ENCODE peak calls at places on chromosomes 5 and 9, in nine cellular contexts. One of them, this sample, is unnamed.

GRCh38 chr9:79809931-79810330 is 238.2 kb downstream of the TLE4 start:
- DNase-seq in A549: no peak
- DNase-seq in activated CD8-positive, alpha-beta T cell treated with anti-CD3 and anti-CD28 coated beads, Interleukin-2, amount 10 ng/mL, durations not matched to agents 7 days and 5 days: no peak
- DNase-seq in NCI-H1417: no peak
- DNase-seq in caudate nucleus: no peak
- DNase-seq in Calu3: no peak
- DNase-seq in activated T-helper 1 cell treated with anti-CD3 and anti-CD28 coated beads, Interleukin-12 subunit alpha, Interleukin-12 subunit beta, Interleukin-2, Interleukin-4 antibody, amounts not matched to agents 30 ng/mL and 10 ng/mL and 1 ng/mL, durations not matched to agents 14 hours and 24 hours and 36 hours: no peak
- DNase-seq in GM12878: no peak
- DNase-seq in mucosa of descending colon: no peak
- DNase-seq in this sample: no peak

GRCh38 chr9:135611142-135611874 is 28.0 kb downstream of the GLT6D1 start:
- DNase-seq in NCI-H1417: no peak
- DNase-seq in activated T-helper 1 cell treated with anti-CD3 and anti-CD28 coated beads, Interleukin-12 subunit alpha, Interleukin-12 subunit beta, Interleukin-2, Interleukin-4 antibody, amounts not matched to agents 30 ng/mL and 10 ng/mL and 1 ng/mL, durations not matched to agents 14 hours and 24 hours and 36 hours: no peak
- DNase-seq in caudate nucleus: no peak
- DNase-seq in A549: no peak
- DNase-seq in GM12878: no peak
- DNase-seq in Calu3: no peak
- DNase-seq in activated CD8-positive, alpha-beta T cell treated with anti-CD3 and anti-CD28 coated beads, Interleukin-2, amount 10 ng/mL, durations not matched to agents 7 days and 5 days: peak
- DNase-seq in mucosa of descending colon: no peak
- DNase-seq in this sample: no peak

GRCh38 chr5:10468256-10468655 is 26.6 kb downstream of the ROPN1L start:
- DNase-seq in activated CD8-positive, alpha-beta T cell treated with anti-CD3 and anti-CD28 coated beads, Interleukin-2, amount 10 ng/mL, durations not matched to agents 7 days and 5 days: no peak
- DNase-seq in NCI-H1417: no peak
- DNase-seq in mucosa of descending colon: no peak
- DNase-seq in GM12878: no peak
- DNase-seq in caudate nucleus: no peak
- DNase-seq in A549: no peak
- DNase-seq in activated T-helper 1 cell treated with anti-CD3 and anti-CD28 coated beads, Interleukin-12 subunit alpha, Interleukin-12 subunit beta, Interleukin-2, Interleukin-4 antibody, amounts not matched to agents 30 ng/mL and 10 ng/mL and 1 ng/mL, durations not matched to agents 14 hours and 24 hours and 36 hours: no peak
- DNase-seq in Calu3: no peak
- DNase-seq in this sample: no peak

GRCh38 chr5:31048975-31049290 is 144.6 kb upstream of the CDH6 start:
- DNase-seq in Calu3: no peak
- DNase-seq in caudate nucleus: no peak
- DNase-seq in mucosa of descending colon: no peak
- DNase-seq in activated CD8-positive, alpha-beta T cell treated with anti-CD3 and anti-CD28 coated beads, Interleukin-2, amount 10 ng/mL, durations not matched to agents 7 days and 5 days: no peak
- DNase-seq in A549: no peak
- DNase-seq in activated T-helper 1 cell treated with anti-CD3 and anti-CD28 coated beads, Interleukin-12 subunit alpha, Interleukin-12 subunit beta, Interleukin-2, Interleukin-4 antibody, amounts not matched to agents 30 ng/mL and 10 ng/mL and 1 ng/mL, durations not matched to agents 14 hours and 24 hours and 36 hours: no peak
- DNase-seq in NCI-H1417: no peak
- DNase-seq in GM12878: no peak
- DNase-seq in this sample: no peak

GRCh38 chr5:168869615-168870227 is 290.6 kb upstream of the PANK3 start:
- DNase-seq in activated CD8-positive, alpha-beta T cell treated with anti-CD3 and anti-CD28 coated beads, Interleukin-2, amount 10 ng/mL, durations not matched to agents 7 days and 5 days: no peak
- DNase-seq in activated T-helper 1 cell treated with anti-CD3 and anti-CD28 coated beads, Interleukin-12 subunit alpha, Interleukin-12 subunit beta, Interleukin-2, Interleukin-4 antibody, amounts not matched to agents 30 ng/mL and 10 ng/mL and 1 ng/mL, durations not matched to agents 14 hours and 24 hours and 36 hours: no peak
- DNase-seq in mucosa of descending colon: no peak
- DNase-seq in GM12878: no peak
- DNase-seq in Calu3: no peak
- DNase-seq in caudate nucleus: no peak
- DNase-seq in A549: no peak
- DNase-seq in NCI-H1417: no peak
- DNase-seq in this sample: no peak

GRCh38 chr5:164352695-164353094 is 847.3 kb downstream of the MAT2B start:
- DNase-seq in GM12878: no peak
- DNase-seq in mucosa of descending colon: no peak
- DNase-seq in activated CD8-positive, alpha-beta T cell treated with anti-CD3 and anti-CD28 coated beads, Interleukin-2, amount 10 ng/mL, durations not matched to agents 7 days and 5 days: no peak
- DNase-seq in activated T-helper 1 cell treated with anti-CD3 and anti-CD28 coated beads, Interleukin-12 subunit alpha, Interleukin-12 subunit beta, Interleukin-2, Interleukin-4 antibody, amounts not matched to agents 30 ng/mL and 10 ng/mL and 1 ng/mL, durations not matched to agents 14 hours and 24 hours and 36 hours: no peak
- DNase-seq in A549: no peak
- DNase-seq in NCI-H1417: no peak
- DNase-seq in caudate nucleus: no peak
- DNase-seq in Calu3: no peak
- DNase-seq in this sample: no peak

GRCh38 chr5:74192606-74193299 is 447.8 kb downstream of the ENC1 start:
- DNase-seq in NCI-H1417: no peak
- DNase-seq in activated CD8-positive, alpha-beta T cell treated with anti-CD3 and anti-CD28 coated beads, Interleukin-2, amount 10 ng/mL, durations not matched to agents 7 days and 5 days: no peak
- DNase-seq in Calu3: no peak
- DNase-seq in GM12878: no peak
- DNase-seq in A549: no peak
- DNase-seq in caudate nucleus: no peak
- DNase-seq in activated T-helper 1 cell treated with anti-CD3 and anti-CD28 coated beads, Interleukin-12 subunit alpha, Interleukin-12 subunit beta, Interleukin-2, Interleukin-4 antibody, amounts not matched to agents 30 ng/mL and 10 ng/mL and 1 ng/mL, durations not matched to agents 14 hours and 24 hours and 36 hours: no peak
- DNase-seq in mucosa of descending colon: no peak
- DNase-seq in this sample: no peak

GRCh38 chr9:115891929-115892328 is 261.7 kb upstream of the PAPPA start:
- DNase-seq in Calu3: no peak
- DNase-seq in GM12878: no peak
- DNase-seq in activated CD8-positive, alpha-beta T cell treated with anti-CD3 and anti-CD28 coated beads, Interleukin-2, amount 10 ng/mL, durations not matched to agents 7 days and 5 days: no peak
- DNase-seq in caudate nucleus: no peak
- DNase-seq in mucosa of descending colon: no peak
- DNase-seq in NCI-H1417: no peak
- DNase-seq in A549: no peak
- DNase-seq in activated T-helper 1 cell treated with anti-CD3 and anti-CD28 coated beads, Interleukin-12 subunit alpha, Interleukin-12 subunit beta, Interleukin-2, Interleukin-4 antibody, amounts not matched to agents 30 ng/mL and 10 ng/mL and 1 ng/mL, durations not matched to agents 14 hours and 24 hours and 36 hours: no peak
- DNase-seq in this sample: no peak

GRCh38 chr5:169861934-169862333 is 118.4 kb downstream of the INSYN2B start:
- DNase-seq in activated CD8-positive, alpha-beta T cell treated with anti-CD3 and anti-CD28 coated beads, Interleukin-2, amount 10 ng/mL, durations not matched to agents 7 days and 5 days: no peak
- DNase-seq in NCI-H1417: no peak
- DNase-seq in GM12878: no peak
- DNase-seq in activated T-helper 1 cell treated with anti-CD3 and anti-CD28 coated beads, Interleukin-12 subunit alpha, Interleukin-12 subunit beta, Interleukin-2, Interleukin-4 antibody, amounts not matched to agents 30 ng/mL and 10 ng/mL and 1 ng/mL, durations not matched to agents 14 hours and 24 hours and 36 hours: no peak
- DNase-seq in mucosa of descending colon: no peak
- DNase-seq in caudate nucleus: no peak
- DNase-seq in Calu3: no peak
- DNase-seq in A549: no peak
- DNase-seq in this sample: no peak

GRCh38 chr5:143153332-143154119 is 250.0 kb downstream of the NR3C1 start:
- DNase-seq in activated T-helper 1 cell treated with anti-CD3 and anti-CD28 coated beads, Interleukin-12 subunit alpha, Interleukin-12 subunit beta, Interleukin-2, Interleukin-4 antibody, amounts not matched to agents 30 ng/mL and 10 ng/mL and 1 ng/mL, durations not matched to agents 14 hours and 24 hours and 36 hours: no peak
- DNase-seq in Calu3: peak
- DNase-seq in mucosa of descending colon: no peak
- DNase-seq in NCI-H1417: no peak
- DNase-seq in activated CD8-positive, alpha-beta T cell treated with anti-CD3 and anti-CD28 coated beads, Interleukin-2, amount 10 ng/mL, durations not matched to agents 7 days and 5 days: no peak
- DNase-seq in GM12878: no peak
- DNase-seq in A549: no peak
- DNase-seq in caudate nucleus: no peak
- DNase-seq in this sample: no peak

GRCh38 chr5:43674536-43674935 is 71.6 kb downstream of the NNT start:
- DNase-seq in mucosa of descending colon: no peak
- DNase-seq in activated T-helper 1 cell treated with anti-CD3 and anti-CD28 coated beads, Interleukin-12 subunit alpha, Interleukin-12 subunit beta, Interleukin-2, Interleukin-4 antibody, amounts not matched to agents 30 ng/mL and 10 ng/mL and 1 ng/mL, durations not matched to agents 14 hours and 24 hours and 36 hours: no peak
- DNase-seq in NCI-H1417: no peak
- DNase-seq in GM12878: no peak
- DNase-seq in caudate nucleus: no peak
- DNase-seq in activated CD8-positive, alpha-beta T cell treated with anti-CD3 and anti-CD28 coated beads, Interleukin-2, amount 10 ng/mL, durations not matched to agents 7 days and 5 days: no peak
- DNase-seq in Calu3: no peak
- DNase-seq in A549: no peak
- DNase-seq in this sample: no peak

GRCh38 chr9:22158275-22158674 is 149.2 kb upstream of the CDKN2B start:
- DNase-seq in A549: peak
- DNase-seq in activated CD8-positive, alpha-beta T cell treated with anti-CD3 and anti-CD28 coated beads, Interleukin-2, amount 10 ng/mL, durations not matched to agents 7 days and 5 days: no peak
- DNase-seq in Calu3: no peak
- DNase-seq in NCI-H1417: no peak
- DNase-seq in activated T-helper 1 cell treated with anti-CD3 and anti-CD28 coated beads, Interleukin-12 subunit alpha, Interleukin-12 subunit beta, Interleukin-2, Interleukin-4 antibody, amounts not matched to agents 30 ng/mL and 10 ng/mL and 1 ng/mL, durations not matched to agents 14 hours and 24 hours and 36 hours: no peak
- DNase-seq in caudate nucleus: no peak
- DNase-seq in mucosa of descending colon: no peak
- DNase-seq in GM12878: no peak
- DNase-seq in this sample: no peak

GRCh38 chr5:167348286-167348926 is 943.0 kb upstream of the WWC1 start:
- DNase-seq in A549: no peak
- DNase-seq in activated CD8-positive, alpha-beta T cell treated with anti-CD3 and anti-CD28 coated beads, Interleukin-2, amount 10 ng/mL, durations not matched to agents 7 days and 5 days: no peak
- DNase-seq in caudate nucleus: no peak
- DNase-seq in NCI-H1417: no peak
- DNase-seq in mucosa of descending colon: no peak
- DNase-seq in activated T-helper 1 cell treated with anti-CD3 and anti-CD28 coated beads, Interleukin-12 subunit alpha, Interleukin-12 subunit beta, Interleukin-2, Interleukin-4 antibody, amounts not matched to agents 30 ng/mL and 10 ng/mL and 1 ng/mL, durations not matched to agents 14 hours and 24 hours and 36 hours: no peak
- DNase-seq in GM12878: no peak
- DNase-seq in Calu3: no peak
- DNase-seq in this sample: no peak

GRCh38 chr5:119187776-119188529 is 117.1 kb downstream of the DMXL1 start:
- DNase-seq in GM12878: no peak
- DNase-seq in caudate nucleus: no peak
- DNase-seq in Calu3: no peak
- DNase-seq in activated CD8-positive, alpha-beta T cell treated with anti-CD3 and anti-CD28 coated beads, Interleukin-2, amount 10 ng/mL, durations not matched to agents 7 days and 5 days: no peak
- DNase-seq in NCI-H1417: no peak
- DNase-seq in activated T-helper 1 cell treated with anti-CD3 and anti-CD28 coated beads, Interleukin-12 subunit alpha, Interleukin-12 subunit beta, Interleukin-2, Interleukin-4 antibody, amounts not matched to agents 30 ng/mL and 10 ng/mL and 1 ng/mL, durations not matched to agents 14 hours and 24 hours and 36 hours: no peak
- DNase-seq in A549: no peak
- DNase-seq in mucosa of descending colon: no peak
- DNase-seq in this sample: no peak

GRCh38 chr5:92800360-92800759 is 780.7 kb downstream of the NR2F1-AS1 start:
- DNase-seq in Calu3: no peak
- DNase-seq in caudate nucleus: no peak
- DNase-seq in activated CD8-positive, alpha-beta T cell treated with anti-CD3 and anti-CD28 coated beads, Interleukin-2, amount 10 ng/mL, durations not matched to agents 7 days and 5 days: no peak
- DNase-seq in A549: peak
- DNase-seq in mucosa of descending colon: no peak
- DNase-seq in NCI-H1417: peak
- DNase-seq in activated T-helper 1 cell treated with anti-CD3 and anti-CD28 coated beads, Interleukin-12 subunit alpha, Interleukin-12 subunit beta, Interleukin-2, Interleukin-4 antibody, amounts not matched to agents 30 ng/mL and 10 ng/mL and 1 ng/mL, durations not matched to agents 14 hours and 24 hours and 36 hours: no peak
- DNase-seq in GM12878: no peak
- DNase-seq in this sample: no peak

GRCh38 chr9:94545940-94546339 is 8.9 kb upstream of the PCAT7 start:
- DNase-seq in activated CD8-positive, alpha-beta T cell treated with anti-CD3 and anti-CD28 coated beads, Interleukin-2, amount 10 ng/mL, durations not matched to agents 7 days and 5 days: no peak
- DNase-seq in caudate nucleus: no peak
- DNase-seq in activated T-helper 1 cell treated with anti-CD3 and anti-CD28 coated beads, Interleukin-12 subunit alpha, Interleukin-12 subunit beta, Interleukin-2, Interleukin-4 antibody, amounts not matched to agents 30 ng/mL and 10 ng/mL and 1 ng/mL, durations not matched to agents 14 hours and 24 hours and 36 hours: no peak
- DNase-seq in A549: no peak
- DNase-seq in mucosa of descending colon: no peak
- DNase-seq in NCI-H1417: no peak
- DNase-seq in GM12878: no peak
- DNase-seq in Calu3: no peak
- DNase-seq in this sample: no peak

GRCh38 chr9:96436063-96436455 is 13.9 kb upstream of the HABP4 start:
- DNase-seq in GM12878: no peak
- DNase-seq in caudate nucleus: no peak
- DNase-seq in Calu3: no peak
- DNase-seq in A549: no peak
- DNase-seq in mucosa of descending colon: no peak
- DNase-seq in activated T-helper 1 cell treated with anti-CD3 and anti-CD28 coated beads, Interleukin-12 subunit alpha, Interleukin-12 subunit beta, Interleukin-2, Interleukin-4 antibody, amounts not matched to agents 30 ng/mL and 10 ng/mL and 1 ng/mL, durations not matched to agents 14 hours and 24 hours and 36 hours: no peak
- DNase-seq in NCI-H1417: no peak
- DNase-seq in activated CD8-positive, alpha-beta T cell treated with anti-CD3 and anti-CD28 coated beads, Interleukin-2, amount 10 ng/mL, durations not matched to agents 7 days and 5 days: no peak
- DNase-seq in this sample: no peak

GRCh38 chr5:124584991-124585715 is 161.3 kb downstream of the ZNF608 start:
- DNase-seq in Calu3: no peak
- DNase-seq in A549: no peak
- DNase-seq in activated T-helper 1 cell treated with anti-CD3 and anti-CD28 coated beads, Interleukin-12 subunit alpha, Interleukin-12 subunit beta, Interleukin-2, Interleukin-4 antibody, amounts not matched to agents 30 ng/mL and 10 ng/mL and 1 ng/mL, durations not matched to agents 14 hours and 24 hours and 36 hours: no peak
- DNase-seq in caudate nucleus: no peak
- DNase-seq in mucosa of descending colon: no peak
- DNase-seq in activated CD8-positive, alpha-beta T cell treated with anti-CD3 and anti-CD28 coated beads, Interleukin-2, amount 10 ng/mL, durations not matched to agents 7 days and 5 days: no peak
- DNase-seq in GM12878: no peak
- DNase-seq in NCI-H1417: no peak
- DNase-seq in this sample: no peak